ENCODE peak calls at places on chromosomes 5 and 9, in seven cellular contexts. A is cardiac muscle cell, L is A549, F is IMR-90, K is neural progenitor cell, I is right atrium auricular region, P is choroid plexus epithelial cell. N is an unnamed sample.

GRCh38 chr5:176530983-176531901 is 6.0 kb downstream of the RNF44 start:
- DNase-seq in F (peak), K (no peak), A (no peak), P (peak), I (no peak), L (no peak), N (peak)

GRCh38 chr9:12629091-12629490 is 64.1 kb upstream of the TYRP1 start:
- DNase-seq in A (no peak), K (peak), F (no peak), P (no peak), L (no peak), I (no peak), N (no peak)

GRCh38 chr5:123122273-123122672 is 33.2 kb downstream of the PRDM6 start:
- DNase-seq in I (no peak), P (no peak), A (no peak), K (no peak), F (no peak), L (no peak), N (no peak)

GRCh38 chr5:77946381-77947050 is 170.4 kb upstream of the TBCA start:
- DNase-seq in P (no peak), I (no peak), K (no peak), L (no peak), A (no peak), F (no peak), N (no peak)

GRCh38 chr5:38023799-38024198 is 184.0 kb upstream of the GDNF start:
- DNase-seq in K (no peak), P (no peak), F (no peak), A (no peak), I (no peak), L (no peak), N (no peak)

GRCh38 chr9:128106181-128106939 is 21.2 kb downstream of the PTGES2 start:
- DNase-seq in K (no peak), F (no peak), A (no peak), I (no peak), P (no peak), L (no peak), N (no peak)

GRCh38 chr9:37618817-37619216 is 26.4 kb upstream of the TOMM5 start:
- DNase-seq in F (peak), P (peak), L (no peak), A (no peak), K (no peak), I (no peak), N (no peak)

GRCh38 chr5:78530342-78531096 is 118.1 kb downstream of the LHFPL2 start:
- DNase-seq in P (peak), L (peak), K (no peak), A (no peak), F (peak), I (no peak), N (no peak)

GRCh38 chr5:35626553-35626952 is 8.9 kb downstream of the SPEF2 start:
- DNase-seq in K (no peak), P (no peak), F (no peak), L (no peak), A (no peak), I (no peak), N (no peak)

GRCh38 chr5:169303119-169303515 is 2.2 kb upstream of the SLIT3 start:
- DNase-seq in I (no peak), K (no peak), L (no peak), A (no peak), F (no peak), P (no peak), N (no peak)

GRCh38 chr5:95178046-95178651 is 106.7 kb downstream of the MCTP1 start:
- DNase-seq in F (no peak), P (peak), I (no peak), L (peak), A (peak), K (peak), N (peak)

GRCh38 chr5:94853122-94853521 is 234.7 kb downstream of the SLF1 start:
- DNase-seq in L (no peak), P (no peak), A (no peak), F (no peak), K (no peak), I (no peak), N (no peak)

GRCh38 chr9:89408628-89409101 is 89.2 kb downstream of the SEMA4D start:
- DNase-seq in P (no peak), L (no peak), K (no peak), F (no peak), A (no peak), I (no peak), N (no peak)

GRCh38 chr9:101458955-101459631 is 23.5 kb upstream of the ALDOB start:
- DNase-seq in P (peak), I (no peak), K (peak), F (peak), A (peak), L (peak), N (no peak)

GRCh38 chr9:126363847-126364671 is 37.4 kb downstream of the MVB12B start:
- DNase-seq in K (no peak), F (peak), A (no peak), L (peak), I (no peak), P (no peak), N (no peak)

GRCh38 chr5:121350493-121350892 is 501.2 kb upstream of the FTMT start:
- DNase-seq in I (no peak), P (peak), L (no peak), F (no peak), A (no peak), K (no peak), N (no peak)

GRCh38 chr5:34504967-34505366 is 151.2 kb upstream of the RAI14 start:
- DNase-seq in A (no peak), I (no peak), K (no peak), L (no peak), F (no peak), P (no peak), N (no peak)

GRCh38 chr9:22148876-22149637 is 140.0 kb upstream of the CDKN2B start:
- DNase-seq in P (peak), K (no peak), I (no peak), A (no peak), L (no peak), F (peak), N (no peak)

GRCh38 chr5:64165500-64166200 is at the start of gene RNF180:
- DNase-seq in A (peak), P (peak), L (peak), K (peak), I (no peak), F (no peak), N (peak)

GRCh38 chr5:109921735-109922395 is 232.1 kb downstream of the MAN2A1 start:
- DNase-seq in A (peak), F (no peak), L (no peak), I (no peak), K (no peak), P (peak), N (no peak)

GRCh38 chr9:127318651-127319167 is 54.1 kb downstream of the GARNL3 start:
- DNase-seq in P (peak), I (no peak), F (peak), L (no peak), K (no peak), A (peak), N (no peak)

GRCh38 chr5:178545156-178545555 is 45.0 kb downstream of the COL23A1 start:
- DNase-seq in L (no peak), F (no peak), I (no peak), A (peak), K (peak), P (no peak), N (no peak)

GRCh38 chr5:114367029-114367428 is 5.2 kb downstream of the KCNN2 start:
- DNase-seq in L (no peak), P (peak), A (peak), I (no peak), F (peak), K (no peak), N (no peak)

GRCh38 chr5:179820127-179820482 is 600 bp upstream of the SQSTM1 start:
- DNase-seq in F (no peak), P (no peak), K (no peak), L (peak), I (no peak), A (no peak), N (no peak)

GRCh38 chr5:16540421-16540820 is 74.8 kb upstream of the ZNF622 start:
- DNase-seq in K (no peak), A (no peak), P (peak), F (peak), L (no peak), I (no peak), N (no peak)

GRCh38 chr9:98415782-98416181 is 160.3 kb upstream of the TBC1D2 start:
- DNase-seq in L (no peak), F (no peak), P (no peak), A (no peak), K (no peak), I (no peak), N (no peak)

GRCh38 chr5:84131372-84131771 is 253.3 kb downstream of the EDIL3 start:
- DNase-seq in K (no peak), P (peak), A (peak), I (no peak), L (no peak), F (no peak), N (no peak)

GRCh38 chr5:59569608-59570334 is 323.8 kb downstream of the PDE4D start:
- DNase-seq in P (peak), I (no peak), F (no peak), L (no peak), A (no peak), K (peak), N (no peak)

GRCh38 chr9:91725651-91726050 is 224.4 kb downstream of the ROR2 start:
- DNase-seq in P (no peak), A (no peak), K (no peak), I (no peak), L (no peak), F (no peak), N (no peak)
- TF ChIP-seq CTCF in P (no peak), A (no peak), K (no peak), I (no peak), L (no peak), F (no peak), N (no peak)

DNA sequence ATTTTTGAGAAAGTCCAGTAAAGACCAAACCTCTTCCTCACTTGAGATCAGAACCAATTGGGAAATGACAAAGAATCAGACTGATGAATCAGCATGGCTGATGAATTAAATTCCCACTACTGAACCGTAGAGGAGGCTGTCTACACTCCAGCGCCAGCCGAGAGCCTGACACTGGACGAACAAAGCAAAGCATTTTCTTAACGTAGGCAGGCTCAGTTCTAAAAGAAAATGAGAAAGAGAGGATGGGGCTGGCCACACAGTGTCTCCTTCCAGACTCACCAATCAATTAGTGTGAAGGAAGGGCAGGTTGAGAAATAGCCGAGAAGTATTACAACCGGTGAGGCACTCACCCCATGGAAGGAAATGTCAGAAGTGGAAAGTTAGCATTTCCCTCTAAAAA is 49.4 kb downstream of the ITGA1 start:
- DNase-seq in K (peak), F (peak), I (peak), A (no peak), L (no peak), P (peak), N (no peak)
- TF ChIP-seq CTCF in K (no peak), F (peak), I (no peak), A (peak), L (no peak), P (peak), N (no peak)

GRCh38 chr5:57113486-57113885 is 60.4 kb upstream of the GPBP1 start:
- DNase-seq in A (no peak), P (no peak), L (no peak), I (no peak), K (no peak), F (no peak), N (no peak)

GRCh38 chr5:57111993-57112392 is 61.9 kb upstream of the GPBP1 start:
- DNase-seq in P (no peak), A (peak), F (no peak), L (no peak), I (no peak), K (no peak), N (no peak)

DNA sequence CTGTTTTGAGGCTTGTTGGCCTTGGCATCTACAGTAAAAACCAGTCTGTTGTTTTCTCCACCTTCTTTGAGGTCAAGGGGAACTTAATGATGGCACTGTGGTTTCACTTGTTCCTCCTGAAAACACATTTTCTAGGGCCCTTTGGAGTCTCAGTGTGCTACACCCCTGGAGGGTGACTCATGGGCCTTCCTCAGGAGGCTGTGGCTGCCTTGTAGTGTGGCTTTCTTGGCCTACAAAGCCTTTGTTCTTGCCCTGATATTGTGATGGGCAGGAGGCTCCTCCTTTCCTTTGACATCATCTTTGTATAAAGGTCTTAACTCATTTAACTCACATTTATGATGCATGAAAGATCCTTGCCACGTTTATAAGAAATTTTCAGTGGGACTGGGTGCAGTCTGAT is 56.3 kb upstream of the GPBP1 start:
- DNase-seq in P (no peak), A (no peak), F (no peak), L (no peak), K (no peak), I (no peak), N (no peak)
- TF ChIP-seq CTCF in P (no peak), A (no peak), F (no peak), L (no peak), K (no peak), I (no peak), N (no peak)

GRCh38 chr5:142769251-142769792 is 855 bp upstream of the ARHGAP26 start:
- DNase-seq in P (no peak), F (no peak), L (no peak), I (no peak), K (peak), A (no peak), N (peak)

GRCh38 chr5:142767925-142768324 is 2.3 kb upstream of the ARHGAP26 start:
- DNase-seq in A (no peak), P (no peak), K (no peak), F (no peak), I (no peak), L (no peak), N (no peak)

GRCh38 chr5:142772766-142773293 is 2.7 kb downstream of the ARHGAP26 start:
- DNase-seq in P (no peak), K (no peak), L (no peak), A (no peak), F (no peak), I (no peak), N (no peak)

GRCh38 chr5:142769793-142770649 is at the start of gene ARHGAP26:
- DNase-seq in A (peak), I (peak), F (peak), K (peak), P (peak), L (peak), N (peak)

DNA sequence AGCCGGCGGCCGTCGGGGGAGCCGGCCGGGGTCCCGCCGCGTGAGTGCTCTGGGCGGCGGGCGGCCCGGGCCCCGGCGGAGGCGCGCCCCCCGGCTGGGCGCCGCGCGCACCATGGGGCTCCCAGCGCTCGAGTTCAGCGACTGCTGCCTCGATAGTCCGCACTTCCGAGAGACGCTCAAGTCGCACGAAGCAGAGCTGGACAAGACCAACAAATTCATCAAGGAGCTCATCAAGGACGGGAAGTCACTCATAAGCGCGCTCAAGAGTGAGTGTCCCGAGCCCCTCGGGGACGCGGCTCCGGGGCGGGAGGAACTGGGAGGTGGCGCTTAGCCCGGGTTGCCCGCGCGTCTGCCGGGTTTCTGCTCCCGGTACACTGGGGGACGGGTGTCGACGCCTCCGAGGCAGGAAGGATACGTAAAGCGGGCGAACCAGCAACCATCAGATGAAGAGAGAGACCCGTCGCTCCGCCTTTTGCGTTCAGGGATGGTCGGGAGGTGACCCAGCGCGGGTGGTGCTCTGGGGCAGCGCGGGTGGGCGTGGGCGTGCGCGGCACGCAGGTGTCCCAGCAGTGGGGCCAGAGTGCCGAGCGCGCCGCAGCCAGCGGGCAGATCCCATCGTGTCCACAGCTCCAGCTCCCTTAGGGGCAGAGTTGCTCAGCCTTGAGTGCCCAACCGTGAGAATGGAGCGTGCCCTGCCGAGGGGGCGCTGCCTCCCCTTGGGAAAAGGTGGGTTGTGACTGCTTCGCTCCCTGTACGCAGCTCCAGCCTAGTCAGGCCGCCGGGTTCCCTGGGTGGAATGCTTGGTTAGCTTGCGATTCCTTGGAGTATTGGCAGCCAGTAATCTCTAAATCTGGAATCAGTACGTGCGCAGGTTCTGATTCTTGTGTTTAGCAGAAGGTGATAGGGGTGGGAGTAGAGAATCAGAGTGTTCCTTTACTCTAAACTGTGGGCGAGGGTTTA is 753 bp downstream of the ARHGAP26 start:
- DNase-seq in I (peak), K (peak), A (peak), F (no peak), P (peak), L (peak), N (peak)
- TF ChIP-seq CTCF in I (no peak), K (peak), A (no peak), F (peak), P (peak), L (peak), N (no peak)

GRCh38 chr5:930853-931252 is 38.2 kb downstream of the TRIP13 start:
- DNase-seq in A (no peak), L (no peak), I (no peak), P (no peak), K (no peak), F (no peak), N (no peak)

GRCh38 chr5:923473-923873 is 30.8 kb downstream of the TRIP13 start:
- DNase-seq in I (peak), P (peak), K (peak), L (peak), A (peak), F (peak), N (peak)

GRCh38 chr5:926416-927171 is 33.9 kb downstream of the TRIP13 start:
- DNase-seq in K (peak), I (no peak), F (no peak), A (peak), L (no peak), P (peak), N (peak)

GRCh38 chr5:929596-929995 is 36.9 kb downstream of the TRIP13 start:
- DNase-seq in K (no peak), F (no peak), L (no peak), A (no peak), I (no peak), P (no peak), N (no peak)

DNA sequence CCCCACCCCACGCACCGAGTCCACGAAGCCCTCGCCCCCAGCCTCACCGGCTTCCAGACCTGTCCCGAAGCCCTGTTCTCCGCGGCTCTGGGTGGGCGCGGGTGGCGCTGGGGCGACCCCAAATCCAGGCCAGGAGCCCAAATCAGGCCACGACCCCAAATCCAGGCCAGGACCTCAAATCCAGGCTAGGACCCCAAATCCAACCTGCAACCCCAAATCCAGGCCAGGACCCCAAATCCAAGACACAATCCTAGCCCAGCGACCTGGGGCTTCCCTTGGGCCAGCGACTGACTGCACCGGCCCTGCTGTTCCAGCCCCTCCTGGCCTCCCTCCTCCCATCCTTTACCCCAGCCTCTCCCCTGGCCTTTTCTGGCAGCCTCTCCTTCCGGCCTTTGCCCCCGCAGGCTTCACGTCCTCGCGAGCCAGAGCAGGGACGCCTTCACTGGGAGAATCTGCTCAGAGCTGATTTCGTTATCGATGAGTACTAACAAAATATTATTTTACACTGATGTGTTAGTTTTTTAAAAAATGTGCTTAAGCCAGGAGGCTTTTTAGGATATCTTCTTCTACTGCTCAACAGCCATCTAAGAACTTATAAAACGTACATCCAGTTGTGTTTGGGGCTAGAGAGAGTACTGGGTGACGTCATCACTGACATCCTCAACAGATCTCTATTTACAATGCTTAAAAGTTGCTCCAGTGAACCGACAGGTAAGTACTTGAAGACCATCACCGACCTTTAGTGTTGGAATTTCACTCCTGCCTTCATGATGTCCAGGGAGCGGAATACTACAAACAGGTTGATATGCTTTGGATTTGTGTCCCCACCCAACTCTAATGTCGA is 34.7 kb downstream of the TRIP13 start:
- DNase-seq in P (no peak), K (no peak), F (no peak), L (no peak), A (no peak), I (no peak), N (no peak)
- TF ChIP-seq CTCF in P (no peak), K (no peak), F (no peak), L (no peak), A (no peak), I (no peak), N (peak)

DNA sequence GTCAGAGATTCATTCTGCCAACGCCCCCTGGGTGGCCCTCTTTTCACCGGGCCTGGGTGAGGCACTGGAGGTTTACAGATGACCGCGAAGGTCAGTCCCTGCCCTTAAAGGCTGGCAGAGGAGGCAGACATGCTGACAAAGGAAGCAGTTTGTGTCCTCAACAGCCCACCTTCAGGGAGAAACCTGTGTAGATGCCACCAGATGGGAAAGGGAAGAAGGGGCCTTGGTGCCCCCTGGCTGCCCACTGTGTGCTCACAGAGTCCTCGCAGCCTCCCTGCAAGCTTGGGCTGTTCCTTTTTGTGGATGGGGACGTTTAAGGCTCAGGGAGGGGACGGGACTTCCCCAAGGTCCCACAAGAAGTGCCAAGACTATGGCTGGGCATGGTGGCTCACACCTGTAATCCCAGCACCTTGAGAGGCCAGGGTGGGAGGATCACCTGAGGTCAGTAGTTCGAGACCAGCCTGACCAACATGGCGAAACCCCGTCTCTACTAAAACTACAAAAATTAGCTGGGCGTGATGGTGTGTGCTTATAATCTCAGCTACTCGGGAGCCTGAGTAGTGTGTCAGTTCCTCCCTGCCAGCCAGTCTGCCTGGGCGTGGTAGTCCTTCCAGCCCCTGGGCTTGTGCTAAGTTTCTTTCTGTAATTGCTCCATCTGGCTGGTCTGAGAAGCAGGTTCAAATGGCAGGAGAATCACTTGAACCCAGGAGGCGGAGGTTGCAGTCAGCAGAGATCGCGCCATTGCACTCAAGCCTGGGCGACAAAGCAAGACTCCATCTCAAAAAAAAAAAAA is 36.2 kb downstream of the NEK6 start:
- DNase-seq in K (no peak), L (no peak), F (no peak), A (no peak), I (no peak), P (no peak), N (no peak)
- TF ChIP-seq CTCF in K (no peak), L (no peak), F (no peak), A (no peak), I (no peak), P (peak), N (no peak)